ENCODE peak calls at places on chromosome 13, in seven cellular contexts. Y is T-helper 1 cell; I is Ammon's horn; N is omental fat pad; K is effector CD4-positive, alpha-beta T cell; W is glutamatergic neuron; H is SHP77 treated with DMSO at 0.1 percent for 48 hours. S is an unnamed sample.

GRCh38 chr13:32501058-32501457 is 37.5 kb downstream of the N4BP2L2 start:
- DNase-seq in Y (no peak), I (no peak), N (no peak), K (no peak), W (no peak), H (no peak), S (no peak)

GRCh38 chr13:50589651-50590054 is 253.8 kb downstream of the DLEU7 start:
- DNase-seq in Y (no peak), I (no peak), N (no peak), K (no peak), W (no peak), H (no peak), S (no peak)

GRCh38 chr13:46211521-46212351 is at the start of gene LRRC63:
- DNase-seq in Y (peak; percentile 83), I (peak; percentile 93), N (peak; percentile 55), K (peak; percentile 70), W (peak; percentile 80), H (no peak), S (peak; percentile 77)

GRCh38 chr13:106804996-106805395 is 237.1 kb upstream of the ARGLU1 start:
- DNase-seq in Y (no peak), I (no peak), N (no peak), K (no peak), W (no peak), H (no peak), S (no peak)

GRCh38 chr13:24038405-24038804 is 122.1 kb upstream of the SPATA13 start:
- DNase-seq in Y (peak; percentile 64), I (peak; percentile 54), N (no peak), K (no peak), W (no peak), H (no peak), S (no peak)

GRCh38 chr13:32225494-32225931 is 89.7 kb downstream of the ZAR1L start:
- DNase-seq in Y (no peak), I (no peak), N (no peak), K (no peak), W (no peak), H (no peak), S (no peak)

GRCh38 chr13:37747071-37747612 is 122.4 kb downstream of the TRPC4 start:
- DNase-seq in Y (no peak), I (no peak), N (no peak), K (no peak), W (no peak), H (peak; percentile 19), S (no peak)

GRCh38 chr13:45337395-45337794 is 3.6 kb downstream of the TPT1 start:
- DNase-seq in Y (no peak), I (no peak), N (no peak), K (no peak), W (no peak), H (no peak), S (no peak)

GRCh38 chr13:50400035-50400726 is 384.9 kb downstream of the KCNRG start:
- DNase-seq in Y (no peak), I (peak; percentile 88), N (no peak), K (no peak), W (no peak), H (no peak), S (no peak)

GRCh38 chr13:97020689-97021240 is 26.5 kb upstream of the OXGR1 start:
- DNase-seq in Y (no peak), I (no peak), N (no peak), K (no peak), W (no peak), H (no peak), S (no peak)

GRCh38 chr13:106573855-106574254 is 5.9 kb upstream of the ARGLU1 start:
- DNase-seq in Y (no peak), I (no peak), N (no peak), K (no peak), W (no peak), H (no peak), S (no peak)

GRCh38 chr13:32752997-32753606 is 166.8 kb downstream of the PDS5B start:
- DNase-seq in Y (no peak), I (no peak), N (no peak), K (no peak), W (no peak), H (no peak), S (no peak)

S was measured in T-cell.